ENCODE peak calls at places on chromosomes 5 and 9, in four cellular contexts. A is aorta, I is adrenal gland, J is Daoy. L is an unnamed sample.

GRCh38 chr5:58496488-58496887 is 5.3 kb downstream of the GAPT start:
- DNase-seq in A (no peak), I (no peak), J (no peak), L (peak; percentile 22)

GRCh38 chr5:1103505-1104326 is 8.1 kb downstream of the SLC12A7 start:
- DNase-seq in A (peak; percentile 78), I (peak; percentile 87), J (no peak), L (no peak)

GRCh38 chr5:143432658-143433239 is 29.3 kb upstream of the NR3C1 start:
- DNase-seq in A (no peak), I (no peak), J (no peak), L (no peak)

GRCh38 chr9:90189306-90189705 is 453.3 kb downstream of the DIRAS2 start:
- DNase-seq in A (no peak), I (no peak), J (no peak), L (no peak)

GRCh38 chr5:74641778-74642542 is 1.4 kb upstream of the ENC1 start:
- DNase-seq in A (no peak), I (peak; percentile 41), J (peak; percentile 85), L (peak; percentile 88)

GRCh38 chr5:157865844-157866243 is 6.9 kb upstream of the CLINT1 start:
- DNase-seq in A (no peak), I (no peak), J (no peak), L (no peak)

GRCh38 chr5:15286659-15287058 is 213.3 kb upstream of the FBXL7 start:
- DNase-seq in A (no peak), I (no peak), J (no peak), L (peak; percentile 30)

GRCh38 chr5:10537614-10538013 is 26.3 kb upstream of the ANKRD33B start:
- DNase-seq in A (no peak), I (no peak), J (no peak), L (no peak)

GRCh38 chr9:136282272-136282861 is 21.5 kb downstream of the CCDC187 start:
- DNase-seq in A (no peak), I (no peak), J (no peak), L (peak; percentile 62)

GRCh38 chr5:119321569-119322311 is 34.1 kb upstream of the TNFAIP8 start:
- DNase-seq in A (no peak), I (no peak), J (no peak), L (no peak)

GRCh38 chr5:136014049-136014516 is 14.7 kb upstream of the TGFBI start:
- DNase-seq in A (no peak), I (no peak), J (peak; percentile 77), L (no peak)

GRCh38 chr9:76891874-76892273 is 14.0 kb downstream of the PRUNE2 start:
- DNase-seq in A (no peak), I (no peak), J (no peak), L (peak; percentile 12)

GRCh38 chr5:59943721-59944120 is 50.2 kb upstream of the PDE4D start:
- DNase-seq in A (no peak), I (no peak), J (no peak), L (no peak)

GRCh38 chr9:98009926-98010325 is 26.8 kb downstream of the ANP32B start:
- DNase-seq in A (no peak), I (peak; percentile 45), J (no peak), L (no peak)

GRCh38 chr5:162209005-162209605 is 141.5 kb downstream of the GABRG2 start:
- DNase-seq in A (no peak), I (peak; percentile 34), J (no peak), L (peak; percentile 89)

GRCh38 chr5:94288937-94289336 is 329.5 kb downstream of the KIAA0825 start:
- DNase-seq in A (no peak), I (no peak), J (no peak), L (no peak)

GRCh38 chr9:112869917-112870316 is 20.8 kb downstream of the SLC46A2 start:
- DNase-seq in A (peak; percentile 8), I (no peak), J (no peak), L (peak; percentile 21)

GRCh38 chr9:13151489-13151888 is 128.0 kb downstream of the MPDZ start:
- DNase-seq in A (no peak), I (no peak), J (no peak), L (no peak)

GRCh38 chr5:66144074-66144798 is at the start of gene SREK1:
- DNase-seq in A (peak; percentile 95), I (peak; percentile 94), J (peak; percentile 96), L (peak; percentile 98)

GRCh38 chr9:126470251-126470993 is 143.3 kb upstream of the LMX1B start:
- DNase-seq in A (peak; percentile 36), I (no peak), J (peak; percentile 35), L (no peak)

GRCh38 chr9:16530669-16531461 is 339.6 kb downstream of the BNC2 start:
- DNase-seq in A (no peak), I (no peak), J (no peak), L (no peak)

GRCh38 chr9:25654417-25654816 is 23.8 kb downstream of the TUSC1 start:
- DNase-seq in A (no peak), I (no peak), J (no peak), L (no peak)

GRCh38 chr5:59099270-59099994 is 516.6 kb downstream of the RAB3C start:
- DNase-seq in A (no peak), I (no peak), J (peak; percentile 82), L (peak; percentile 22)

GRCh38 chr9:69554945-69555344 is 117.2 kb downstream of the APBA1 start:
- DNase-seq in A (no peak), I (no peak), J (peak; percentile 80), L (no peak)

GRCh38 chr9:71783120-71783523 is 14.8 kb upstream of the CEMIP2 start:
- DNase-seq in A (peak; percentile 61), I (no peak), J (peak; percentile 59), L (peak; percentile 93)

GRCh38 chr5:74865293-74865798 is 841 bp downstream of the FAM169A start:
- DNase-seq in A (no peak), I (no peak), J (no peak), L (no peak)

GRCh38 chr9:126788631-126789349 is 16.1 kb upstream of the ZBTB43 start:
- DNase-seq in A (no peak), I (no peak), J (peak; percentile 79), L (peak; percentile 33)

GRCh38 chr9:134320195-134320885 is 5.9 kb upstream of the RXRA start:
- DNase-seq in A (no peak), I (peak; percentile 19), J (no peak), L (no peak)

GRCh38 chr9:95197692-95198271 is 119.7 kb downstream of the FANCC start:
- DNase-seq in A (peak; percentile 71), I (no peak), J (peak; percentile 57), L (no peak)

GRCh38 chr5:111929892-111930291 is 172.9 kb upstream of the NREP start:
- DNase-seq in A (no peak), I (peak; percentile 16), J (peak; percentile 84), L (no peak)

GRCh38 chr5:41650131-41650530 is 139.7 kb upstream of the PLCXD3 start:
- DNase-seq in A (no peak), I (no peak), J (no peak), L (no peak)

GRCh38 chr5:103260951-103261350 is 2.4 kb downstream of the MACIR start:
- DNase-seq in A (no peak), I (no peak), J (no peak), L (peak; percentile 7)

GRCh38 chr5:107700486-107700885 is 29.7 kb upstream of the EFNA5 start:
- DNase-seq in A (no peak), I (no peak), J (no peak), L (no peak)

L was measured in DMS53.